ENCODE peak calls at places on chromosomes 2 and 18, in ten cellular contexts. D is GM12878, E is HCT116, S is A549, V is endothelial cell of umbilical vein, X is WTC11, P is K562, Q is SK-N-SH, G is H1, K is HepG2. Y is an unnamed sample.

GRCh38 chr2:45287040-45287439 is 277.8 kb upstream of the SIX2 start:
- DNase-seq in Q (no peak), V (no peak), S (no peak), E (no peak), G (no peak), K (no peak), X (no peak), D (no peak), P (no peak), Y (no peak)

GRCh38 chr2:139353874-139354273 is 573.7 kb upstream of the NXPH2 start:
- DNase-seq in P (no peak), K (no peak), G (no peak), X (no peak), Q (peak; percentile 3), V (no peak), S (no peak), D (no peak), E (no peak), Y (peak; percentile 4)

GRCh38 chr2:16537347-16537746 is 128.3 kb downstream of the CYRIA start:
- DNase-seq in E (no peak), V (peak; percentile 52), P (no peak), K (no peak), D (no peak), G (no peak), X (no peak), S (no peak), Q (no peak), Y (no peak)

GRCh38 chr2:974054-974453 is 23.4 kb downstream of the SNTG2 start:
- DNase-seq in E (no peak), Q (no peak), V (no peak), G (no peak), D (no peak), K (no peak), S (no peak), P (no peak), X (no peak), Y (peak; percentile 12)

GRCh38 chr2:204771693-204772092 is 226.4 kb downstream of the PARD3B start:
- DNase-seq in D (no peak), P (no peak), Q (no peak), G (no peak), S (no peak), K (no peak), X (no peak), E (no peak), V (no peak), Y (no peak)

GRCh38 chr18:26738706-26739105 is 126.8 kb downstream of the AQP4 start:
- DNase-seq in G (no peak), X (no peak), E (no peak), V (no peak), P (no peak), Q (no peak), S (no peak), D (no peak), K (no peak), Y (no peak)

GRCh38 chr2:177741866-177742265 is 330.7 kb downstream of the PDE11A start:
- DNase-seq in G (no peak), S (no peak), D (no peak), K (no peak), P (no peak), X (no peak), Q (no peak), E (no peak), V (no peak), Y (no peak)

GRCh38 chr2:234048049-234048448 is 2.5 kb upstream of the SPP2 start:
- DNase-seq in X (no peak), P (no peak), K (no peak), G (no peak), V (no peak), E (no peak), D (no peak), Q (no peak), S (no peak), Y (no peak)

GRCh38 chr18:25896178-25896780 is 194.1 kb downstream of the SS18 start:
- DNase-seq in Q (peak; percentile 60), P (peak; percentile 58), X (peak; percentile 33), G (no peak), E (peak; percentile 32), D (no peak), S (peak; percentile 36), V (peak; percentile 62), K (peak; percentile 32), Y (peak; percentile 50)

GRCh38 chr2:151947524-151948165 is 119.4 kb upstream of the ARL5A start:
- DNase-seq in E (no peak), S (no peak), Q (no peak), P (no peak), G (no peak), K (no peak), V (peak; percentile 74), D (no peak), X (peak; percentile 16), Y (peak; percentile 8)

GRCh38 chr2:122929347-122929746 is 1095.7 kb upstream of the CNTNAP5 start:
- DNase-seq in E (no peak), Q (peak; percentile 1), G (no peak), X (no peak), D (no peak), P (no peak), V (no peak), S (no peak), K (no peak), Y (no peak)

GRCh38 chr2:127826047-127826446 is 15.1 kb upstream of the WDR33 start:
- DNase-seq in K (no peak), S (no peak), Q (no peak), G (no peak), D (no peak), E (no peak), X (no peak), P (no peak), V (no peak), Y (no peak)

GRCh38 chr2:127829845-127830246 is 18.9 kb upstream of the WDR33 start:
- DNase-seq in V (no peak), S (no peak), X (peak; percentile 30), K (no peak), P (peak; percentile 42), G (no peak), E (no peak), Q (peak; percentile 21), D (peak; percentile 96), Y (peak; percentile 36)
- TF ChIP-seq MAX in V (no peak), S (no peak), X (no peak), K (no peak), P (no peak), G (no peak), E (no peak), Q (no peak), D (no peak), Y (no peak)

GRCh38 chr2:84807063-84807485 is 73.8 kb downstream of the TRABD2A start:
- DNase-seq in P (no peak), E (peak; percentile 6), X (no peak), V (peak; percentile 7), S (peak; percentile 84), G (no peak), Q (no peak), D (no peak), K (no peak), Y (no peak)
- TF ChIP-seq MAX in P (no peak), E (no peak), X (no peak), V (no peak), S (no peak), G (no peak), Q (no peak), D (no peak), K (no peak), Y (no peak)

DNA sequence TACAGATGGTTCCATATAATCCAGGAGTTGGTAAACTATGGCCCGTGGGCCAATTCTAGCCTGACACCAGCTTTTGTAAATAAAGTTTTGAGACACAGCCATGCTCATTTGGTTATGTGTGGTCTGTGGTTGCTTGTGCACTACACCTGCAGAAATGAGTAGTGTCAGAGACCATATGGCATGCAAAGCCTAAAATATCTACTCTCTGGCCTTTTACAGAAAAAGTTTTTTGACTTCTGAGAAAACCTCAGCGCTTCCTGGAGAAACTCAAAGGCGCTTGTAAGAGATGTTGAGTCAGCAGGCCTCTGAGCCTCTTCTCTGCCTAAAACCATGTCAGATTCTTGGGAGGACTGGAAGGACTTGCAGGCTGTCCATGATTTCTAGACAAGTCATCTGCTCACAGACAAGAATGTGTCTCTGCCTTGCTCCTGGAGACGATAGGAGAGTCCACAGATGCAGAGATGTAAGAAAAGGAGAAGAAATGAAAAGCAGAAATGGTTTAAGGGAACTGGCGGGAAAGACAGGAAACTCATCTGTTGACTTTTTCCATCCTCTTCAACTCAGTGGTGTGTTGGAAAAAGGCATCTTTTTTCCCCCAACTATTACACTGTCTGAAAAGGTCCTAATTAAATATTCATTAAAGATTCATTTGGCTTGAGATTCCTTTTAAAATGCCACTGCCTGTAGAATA is 5.2 kb downstream of the TTC39C start:
- DNase-seq in X (no peak), S (no peak), G (no peak), E (no peak), Q (no peak), K (no peak), D (peak; percentile 83), V (no peak), P (no peak), Y (no peak)
- TF ChIP-seq MAX in X (no peak), S (no peak), G (no peak), E (no peak), Q (no peak), K (no peak), D (no peak), V (no peak), P (no peak), Y (no peak)

DNA sequence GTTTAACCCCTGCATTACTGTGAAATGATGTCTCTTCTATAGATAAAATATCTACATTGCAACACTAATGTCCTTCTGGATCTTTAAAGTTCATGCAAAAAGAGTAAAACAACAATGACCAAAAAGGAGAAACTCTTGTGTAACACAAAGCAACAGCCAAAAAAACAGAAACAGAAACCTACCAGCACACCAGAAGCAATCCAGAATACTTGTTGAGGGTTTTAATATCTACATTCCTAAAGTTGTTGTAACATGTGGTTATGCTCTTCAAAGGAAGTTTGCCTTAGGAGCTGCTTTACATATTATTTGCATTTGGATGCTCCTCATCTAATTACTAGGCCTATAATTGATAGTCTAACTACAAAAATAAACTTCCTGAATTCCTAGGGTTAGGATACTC is 157.2 kb downstream of the BABAM2 start:
- DNase-seq in K (no peak), S (no peak), P (no peak), E (no peak), Q (no peak), G (no peak), V (no peak), X (no peak), D (no peak), Y (peak; percentile 37)
- TF ChIP-seq MAX in K (no peak), S (no peak), P (no peak), E (no peak), Q (no peak), G (no peak), V (no peak), X (no peak), D (no peak), Y (no peak)